ENCODE peak calls at places on chromosomes 16 and 17, in seven cellular contexts. One of them, this sample, is unnamed.

GRCh38 chr16:54933281-54934150 is 2.9 kb downstream of the IRX5 start:
- DNase-seq in amygdala: no peak
- DNase-seq in fibroblast of the aortic adventitia: no peak
- DNase-seq in head of caudate nucleus: no peak
- DNase-seq in left ventricle myocardium inferior: no peak
- DNase-seq in NCI-H1436: no peak
- DNase-seq in lower lobe of right lung: no peak
- DNase-seq in this sample: no peak

GRCh38 chr16:2826591-2827480 is 3.3 kb upstream of the ZG16B start:
- DNase-seq in head of caudate nucleus: no peak
- DNase-seq in amygdala: no peak
- DNase-seq in NCI-H1436: no peak
- DNase-seq in fibroblast of the aortic adventitia: no peak
- DNase-seq in lower lobe of right lung: peak
- DNase-seq in left ventricle myocardium inferior: no peak
- DNase-seq in this sample: no peak

GRCh38 chr17:62704381-62704971 is 77.0 kb downstream of the MRC2 start:
- DNase-seq in NCI-H1436: peak
- DNase-seq in fibroblast of the aortic adventitia: peak
- DNase-seq in head of caudate nucleus: peak
- DNase-seq in amygdala: no peak
- DNase-seq in left ventricle myocardium inferior: no peak
- DNase-seq in lower lobe of right lung: no peak
- DNase-seq in this sample: no peak

GRCh38 chr17:52159159-52159809 is 770 bp upstream of the CA10 start:
- DNase-seq in NCI-H1436: no peak
- DNase-seq in lower lobe of right lung: no peak
- DNase-seq in fibroblast of the aortic adventitia: no peak
- DNase-seq in amygdala: no peak
- DNase-seq in head of caudate nucleus: no peak
- DNase-seq in left ventricle myocardium inferior: no peak
- DNase-seq in this sample: no peak

GRCh38 chr17:77317091-77317519 is 176.3 kb downstream of the SEC14L1 start:
- DNase-seq in head of caudate nucleus: no peak
- DNase-seq in NCI-H1436: no peak
- DNase-seq in amygdala: no peak
- DNase-seq in lower lobe of right lung: no peak
- DNase-seq in left ventricle myocardium inferior: no peak
- DNase-seq in fibroblast of the aortic adventitia: no peak
- DNase-seq in this sample: no peak

GRCh38 chr16:78133919-78134318 is 34.5 kb downstream of the WWOX start:
- DNase-seq in lower lobe of right lung: no peak
- DNase-seq in NCI-H1436: no peak
- DNase-seq in amygdala: no peak
- DNase-seq in left ventricle myocardium inferior: no peak
- DNase-seq in fibroblast of the aortic adventitia: no peak
- DNase-seq in head of caudate nucleus: no peak
- DNase-seq in this sample: no peak

GRCh38 chr17:30344283-30345088 is 10.6 kb upstream of the TMIGD1 start:
- DNase-seq in lower lobe of right lung: peak
- DNase-seq in left ventricle myocardium inferior: peak
- DNase-seq in fibroblast of the aortic adventitia: peak
- DNase-seq in NCI-H1436: no peak
- DNase-seq in amygdala: no peak
- DNase-seq in head of caudate nucleus: peak
- DNase-seq in this sample: no peak

GRCh38 chr17:39659286-39660010 is 5.7 kb upstream of the TCAP start:
- DNase-seq in lower lobe of right lung: no peak
- DNase-seq in NCI-H1436: no peak
- DNase-seq in fibroblast of the aortic adventitia: no peak
- DNase-seq in left ventricle myocardium inferior: no peak
- DNase-seq in amygdala: no peak
- DNase-seq in head of caudate nucleus: no peak
- DNase-seq in this sample: no peak

GRCh38 chr16:2333772-2334379 is 6.7 kb downstream of the ABCA3 start:
- DNase-seq in NCI-H1436: no peak
- DNase-seq in left ventricle myocardium inferior: no peak
- DNase-seq in amygdala: no peak
- DNase-seq in fibroblast of the aortic adventitia: no peak
- DNase-seq in lower lobe of right lung: no peak
- DNase-seq in head of caudate nucleus: no peak
- DNase-seq in this sample: no peak

GRCh38 chr17:79907855-79908254 is 68.6 kb upstream of the CBX4 start:
- DNase-seq in lower lobe of right lung: peak
- DNase-seq in left ventricle myocardium inferior: no peak
- DNase-seq in amygdala: no peak
- DNase-seq in head of caudate nucleus: no peak
- DNase-seq in NCI-H1436: no peak
- DNase-seq in fibroblast of the aortic adventitia: no peak
- DNase-seq in this sample: no peak

GRCh38 chr17:83091257-83092141 is 12.1 kb downstream of the METRNL start:
- DNase-seq in lower lobe of right lung: peak
- DNase-seq in NCI-H1436: no peak
- DNase-seq in amygdala: no peak
- DNase-seq in fibroblast of the aortic adventitia: no peak
- DNase-seq in head of caudate nucleus: peak
- DNase-seq in left ventricle myocardium inferior: no peak
- DNase-seq in this sample: no peak

GRCh38 chr16:24013733-24014645 is 178.2 kb downstream of the PRKCB start:
- DNase-seq in lower lobe of right lung: no peak
- DNase-seq in left ventricle myocardium inferior: no peak
- DNase-seq in fibroblast of the aortic adventitia: no peak
- DNase-seq in head of caudate nucleus: no peak
- DNase-seq in amygdala: no peak
- DNase-seq in NCI-H1436: peak
- DNase-seq in this sample: peak

GRCh38 chr16:8655184-8655717 is 19.2 kb upstream of the ABAT start:
- DNase-seq in NCI-H1436: no peak
- DNase-seq in fibroblast of the aortic adventitia: peak
- DNase-seq in lower lobe of right lung: no peak
- DNase-seq in amygdala: no peak
- DNase-seq in head of caudate nucleus: no peak
- DNase-seq in left ventricle myocardium inferior: no peak
- DNase-seq in this sample: no peak

GRCh38 chr17:40021471-40021961 is 6.3 kb downstream of the CSF3 start:
- DNase-seq in left ventricle myocardium inferior: no peak
- DNase-seq in head of caudate nucleus: no peak
- DNase-seq in amygdala: no peak
- DNase-seq in NCI-H1436: no peak
- DNase-seq in lower lobe of right lung: no peak
- DNase-seq in fibroblast of the aortic adventitia: peak
- DNase-seq in this sample: no peak

GRCh38 chr16:31386157-31386984 is 6.8 kb upstream of the ITGAD start:
- DNase-seq in lower lobe of right lung: no peak
- DNase-seq in amygdala: no peak
- DNase-seq in NCI-H1436: no peak
- DNase-seq in fibroblast of the aortic adventitia: peak
- DNase-seq in head of caudate nucleus: no peak
- DNase-seq in left ventricle myocardium inferior: no peak
- DNase-seq in this sample: no peak

GRCh38 chr17:6823011-6823442 is 8.5 kb downstream of the TEKT1 start:
- DNase-seq in NCI-H1436: no peak
- DNase-seq in fibroblast of the aortic adventitia: peak
- DNase-seq in head of caudate nucleus: no peak
- DNase-seq in lower lobe of right lung: no peak
- DNase-seq in left ventricle myocardium inferior: no peak
- DNase-seq in amygdala: no peak
- DNase-seq in this sample: no peak

GRCh38 chr17:37743612-37743874 is 1.3 kb downstream of the HNF1B start:
- DNase-seq in NCI-H1436: no peak
- DNase-seq in left ventricle myocardium inferior: no peak
- DNase-seq in head of caudate nucleus: no peak
- DNase-seq in amygdala: no peak
- DNase-seq in lower lobe of right lung: peak
- DNase-seq in fibroblast of the aortic adventitia: no peak
- DNase-seq in this sample: no peak

GRCh38 chr17:72120878-72121163 is at the start of gene SOX9:
- DNase-seq in head of caudate nucleus: peak
- DNase-seq in lower lobe of right lung: peak
- DNase-seq in fibroblast of the aortic adventitia: peak
- DNase-seq in left ventricle myocardium inferior: peak
- DNase-seq in NCI-H1436: peak
- DNase-seq in amygdala: peak
- DNase-seq in this sample: no peak

GRCh38 chr16:58515871-58516767 is 802 bp downstream of the SETD6 start:
- DNase-seq in left ventricle myocardium inferior: no peak
- DNase-seq in fibroblast of the aortic adventitia: no peak
- DNase-seq in head of caudate nucleus: peak
- DNase-seq in amygdala: no peak
- DNase-seq in NCI-H1436: peak
- DNase-seq in lower lobe of right lung: peak
- DNase-seq in this sample: no peak

GRCh38 chr17:36152639-36153120 is 23.8 kb downstream of the TBC1D3B start:
- DNase-seq in lower lobe of right lung: no peak
- DNase-seq in fibroblast of the aortic adventitia: peak
- DNase-seq in head of caudate nucleus: no peak
- DNase-seq in amygdala: no peak
- DNase-seq in NCI-H1436: no peak
- DNase-seq in left ventricle myocardium inferior: no peak
- DNase-seq in this sample: no peak

GRCh38 chr17:78307887-78308633 is 51.8 kb downstream of the SOCS3 start:
- DNase-seq in fibroblast of the aortic adventitia: no peak
- DNase-seq in NCI-H1436: no peak
- DNase-seq in amygdala: no peak
- DNase-seq in head of caudate nucleus: no peak
- DNase-seq in left ventricle myocardium inferior: no peak
- DNase-seq in lower lobe of right lung: no peak
- DNase-seq in this sample: no peak